ENCODE peak calls at places on chromosome 16, in six cellular contexts. One of them, this sample, is unnamed.

GRCh38 chr16:3266873-3267537 is 10.6 kb upstream of the MEFV start:
- DNase-seq in transverse colon: no peak
- DNase-seq in ovary: no peak
- DNase-seq in CD8-positive, alpha-beta T cell: no peak
- DNase-seq in colonic mucosa: no peak
- DNase-seq in body of pancreas: no peak
- DNase-seq in this sample: peak

GRCh38 chr16:81994485-81994884 is 16.8 kb downstream of the SDR42E1 start:
- DNase-seq in transverse colon: no peak
- DNase-seq in ovary: no peak
- DNase-seq in CD8-positive, alpha-beta T cell: no peak
- DNase-seq in colonic mucosa: no peak
- DNase-seq in body of pancreas: no peak
- DNase-seq in this sample: no peak

GRCh38 chr16:74606521-74607309 is at the start of gene GLG1:
- DNase-seq in transverse colon: peak
- DNase-seq in ovary: peak
- DNase-seq in CD8-positive, alpha-beta T cell: peak
- DNase-seq in colonic mucosa: peak
- DNase-seq in body of pancreas: peak
- DNase-seq in this sample: peak

GRCh38 chr16:56305956-56306565 is 114.8 kb downstream of the GNAO1 start:
- DNase-seq in transverse colon: no peak
- DNase-seq in ovary: no peak
- DNase-seq in CD8-positive, alpha-beta T cell: no peak
- DNase-seq in colonic mucosa: no peak
- DNase-seq in body of pancreas: no peak
- DNase-seq in this sample: no peak

GRCh38 chr16:61362583-61362982 is 673.7 kb downstream of the CDH8 start:
- DNase-seq in transverse colon: no peak
- DNase-seq in ovary: no peak
- DNase-seq in CD8-positive, alpha-beta T cell: no peak
- DNase-seq in colonic mucosa: no peak
- DNase-seq in body of pancreas: no peak
- DNase-seq in this sample: no peak

GRCh38 chr16:24430937-24431760 is 108.2 kb upstream of the RBBP6 start:
- DNase-seq in transverse colon: no peak
- DNase-seq in ovary: no peak
- DNase-seq in CD8-positive, alpha-beta T cell: no peak
- DNase-seq in colonic mucosa: no peak
- DNase-seq in body of pancreas: no peak
- DNase-seq in this sample: no peak

GRCh38 chr16:10114411-10114810 is 67.8 kb downstream of the GRIN2A start:
- DNase-seq in transverse colon: no peak
- DNase-seq in ovary: no peak
- DNase-seq in CD8-positive, alpha-beta T cell: no peak
- DNase-seq in colonic mucosa: no peak
- DNase-seq in body of pancreas: no peak
- DNase-seq in this sample: no peak

GRCh38 chr16:24700549-24701392 is 28.7 kb upstream of the TNRC6A start:
- DNase-seq in transverse colon: peak
- DNase-seq in ovary: peak
- DNase-seq in CD8-positive, alpha-beta T cell: no peak
- DNase-seq in colonic mucosa: peak
- DNase-seq in body of pancreas: peak
- DNase-seq in this sample: peak

GRCh38 chr16:2775765-2776499 is 1.1 kb downstream of the ELOB start:
- DNase-seq in transverse colon: no peak
- DNase-seq in ovary: no peak
- DNase-seq in CD8-positive, alpha-beta T cell: no peak
- DNase-seq in colonic mucosa: no peak
- DNase-seq in body of pancreas: no peak
- DNase-seq in this sample: no peak

GRCh38 chr16:58960484-58960883 is 226.4 kb upstream of the GOT2 start:
- DNase-seq in transverse colon: no peak
- DNase-seq in ovary: no peak
- DNase-seq in CD8-positive, alpha-beta T cell: no peak
- DNase-seq in colonic mucosa: no peak
- DNase-seq in body of pancreas: no peak
- DNase-seq in this sample: no peak

GRCh38 chr16:11996433-11997174 is 20.1 kb downstream of the SNX29 start:
- DNase-seq in transverse colon: no peak
- DNase-seq in ovary: no peak
- DNase-seq in CD8-positive, alpha-beta T cell: no peak
- DNase-seq in colonic mucosa: no peak
- DNase-seq in body of pancreas: no peak
- DNase-seq in this sample: peak

GRCh38 chr16:30011505-30012480 is 966 bp upstream of the DOC2A start:
- DNase-seq in transverse colon: no peak
- DNase-seq in ovary: no peak
- DNase-seq in CD8-positive, alpha-beta T cell: no peak
- DNase-seq in colonic mucosa: no peak
- DNase-seq in body of pancreas: peak
- DNase-seq in this sample: no peak

GRCh38 chr16:3003582-3004270 is 9.0 kb upstream of the CLDN9 start:
- DNase-seq in transverse colon: peak
- DNase-seq in ovary: peak
- DNase-seq in CD8-positive, alpha-beta T cell: peak
- DNase-seq in colonic mucosa: peak
- DNase-seq in body of pancreas: peak
- DNase-seq in this sample: peak

GRCh38 chr16:48576927-48577326 is 33.1 kb downstream of the N4BP1 start:
- DNase-seq in transverse colon: no peak
- DNase-seq in ovary: no peak
- DNase-seq in CD8-positive, alpha-beta T cell: no peak
- DNase-seq in colonic mucosa: no peak
- DNase-seq in body of pancreas: no peak
- DNase-seq in this sample: no peak

GRCh38 chr16:12020007-12020406 is 43.5 kb downstream of the SNX29 start:
- DNase-seq in transverse colon: no peak
- DNase-seq in ovary: no peak
- DNase-seq in CD8-positive, alpha-beta T cell: no peak
- DNase-seq in colonic mucosa: no peak
- DNase-seq in body of pancreas: no peak
- DNase-seq in this sample: no peak

GRCh38 chr16:79810449-79811189 is 210.1 kb upstream of the MAF start:
- DNase-seq in transverse colon: no peak
- DNase-seq in ovary: no peak
- DNase-seq in CD8-positive, alpha-beta T cell: no peak
- DNase-seq in colonic mucosa: no peak
- DNase-seq in body of pancreas: no peak
- DNase-seq in this sample: no peak

GRCh38 chr16:27918755-27919154 is 144.8 kb downstream of the GSG1L start:
- DNase-seq in transverse colon: no peak
- DNase-seq in ovary: no peak
- DNase-seq in CD8-positive, alpha-beta T cell: no peak
- DNase-seq in colonic mucosa: no peak
- DNase-seq in body of pancreas: no peak
- DNase-seq in this sample: no peak

GRCh38 chr16:85089485-85089884 is 22.8 kb downstream of the CIBAR2 start:
- DNase-seq in transverse colon: no peak
- DNase-seq in ovary: no peak
- DNase-seq in CD8-positive, alpha-beta T cell: no peak
- DNase-seq in colonic mucosa: no peak
- DNase-seq in body of pancreas: no peak
- DNase-seq in this sample: no peak

GRCh38 chr16:26765087-26765486 is 301.6 kb upstream of the C16orf82 start:
- DNase-seq in transverse colon: no peak
- DNase-seq in ovary: no peak
- DNase-seq in CD8-positive, alpha-beta T cell: no peak
- DNase-seq in colonic mucosa: no peak
- DNase-seq in body of pancreas: no peak
- DNase-seq in this sample: no peak

GRCh38 chr16:8867483-8868271 is 1.1 kb downstream of the CARHSP1 start:
- DNase-seq in transverse colon: peak
- DNase-seq in ovary: peak
- DNase-seq in CD8-positive, alpha-beta T cell: peak
- DNase-seq in colonic mucosa: peak
- DNase-seq in body of pancreas: peak
- DNase-seq in this sample: peak

GRCh38 chr16:15682105-15682570 is 32.1 kb downstream of the NDE1 start:
- DNase-seq in transverse colon: peak
- DNase-seq in ovary: no peak
- DNase-seq in CD8-positive, alpha-beta T cell: no peak
- DNase-seq in colonic mucosa: no peak
- DNase-seq in body of pancreas: peak
- DNase-seq in this sample: peak

GRCh38 chr16:6545329-6545728 is 787.3 kb upstream of the RBFOX1 start:
- DNase-seq in transverse colon: no peak
- DNase-seq in ovary: no peak
- DNase-seq in CD8-positive, alpha-beta T cell: no peak
- DNase-seq in colonic mucosa: no peak
- DNase-seq in body of pancreas: no peak
- DNase-seq in this sample: no peak

GRCh38 chr16:80150978-80151705 is 389.7 kb upstream of the DYNLRB2 start:
- DNase-seq in transverse colon: no peak
- DNase-seq in ovary: no peak
- DNase-seq in CD8-positive, alpha-beta T cell: no peak
- DNase-seq in colonic mucosa: no peak
- DNase-seq in body of pancreas: no peak
- DNase-seq in this sample: peak

GRCh38 chr16:57609541-57610401 is 18.7 kb upstream of the ADGRG1 start:
- DNase-seq in transverse colon: peak
- DNase-seq in ovary: no peak
- DNase-seq in CD8-positive, alpha-beta T cell: peak
- DNase-seq in colonic mucosa: peak
- DNase-seq in body of pancreas: peak
- DNase-seq in this sample: no peak
- TF ChIP-seq CTCF in transverse colon: no peak
- TF ChIP-seq CTCF in ovary: no peak
- TF ChIP-seq CTCF in CD8-positive, alpha-beta T cell: peak
- TF ChIP-seq CTCF in colonic mucosa: no peak
- TF ChIP-seq CTCF in body of pancreas: peak
- TF ChIP-seq CTCF in this sample: no peak

GRCh38 chr16:86576591-86577313 is 1.6 kb upstream of the FOXL1 start:
- DNase-seq in transverse colon: no peak
- DNase-seq in ovary: no peak
- DNase-seq in CD8-positive, alpha-beta T cell: no peak
- DNase-seq in colonic mucosa: no peak
- DNase-seq in body of pancreas: no peak
- DNase-seq in this sample: no peak

GRCh38 chr16:86578499-86579267 is at the start of gene FOXL1:
- DNase-seq in transverse colon: no peak
- DNase-seq in ovary: no peak
- DNase-seq in CD8-positive, alpha-beta T cell: no peak
- DNase-seq in colonic mucosa: no peak
- DNase-seq in body of pancreas: no peak
- DNase-seq in this sample: no peak

GRCh38 chr16:86575754-86576557 is 2.4 kb upstream of the FOXL1 start:
- DNase-seq in transverse colon: peak
- DNase-seq in ovary: peak
- DNase-seq in CD8-positive, alpha-beta T cell: no peak
- DNase-seq in colonic mucosa: peak
- DNase-seq in body of pancreas: peak
- DNase-seq in this sample: peak

GRCh38 chr16:86578056-86578455 is 293 bp upstream of the FOXL1 start:
- DNase-seq in transverse colon: no peak
- DNase-seq in ovary: no peak
- DNase-seq in CD8-positive, alpha-beta T cell: no peak
- DNase-seq in colonic mucosa: no peak
- DNase-seq in body of pancreas: no peak
- DNase-seq in this sample: no peak

GRCh38 chr16:86577314-86577971 is 906 bp upstream of the FOXL1 start:
- DNase-seq in transverse colon: no peak
- DNase-seq in ovary: no peak
- DNase-seq in CD8-positive, alpha-beta T cell: no peak
- DNase-seq in colonic mucosa: no peak
- DNase-seq in body of pancreas: no peak
- DNase-seq in this sample: no peak
- H3K4me3 ChIP-seq in transverse colon: no peak
- H3K4me3 ChIP-seq in ovary: no peak
- H3K4me3 ChIP-seq in CD8-positive, alpha-beta T cell: no peak
- H3K4me3 ChIP-seq in colonic mucosa: no peak
- H3K4me3 ChIP-seq in body of pancreas: no peak
- H3K4me3 ChIP-seq in this sample: no peak

DNA sequence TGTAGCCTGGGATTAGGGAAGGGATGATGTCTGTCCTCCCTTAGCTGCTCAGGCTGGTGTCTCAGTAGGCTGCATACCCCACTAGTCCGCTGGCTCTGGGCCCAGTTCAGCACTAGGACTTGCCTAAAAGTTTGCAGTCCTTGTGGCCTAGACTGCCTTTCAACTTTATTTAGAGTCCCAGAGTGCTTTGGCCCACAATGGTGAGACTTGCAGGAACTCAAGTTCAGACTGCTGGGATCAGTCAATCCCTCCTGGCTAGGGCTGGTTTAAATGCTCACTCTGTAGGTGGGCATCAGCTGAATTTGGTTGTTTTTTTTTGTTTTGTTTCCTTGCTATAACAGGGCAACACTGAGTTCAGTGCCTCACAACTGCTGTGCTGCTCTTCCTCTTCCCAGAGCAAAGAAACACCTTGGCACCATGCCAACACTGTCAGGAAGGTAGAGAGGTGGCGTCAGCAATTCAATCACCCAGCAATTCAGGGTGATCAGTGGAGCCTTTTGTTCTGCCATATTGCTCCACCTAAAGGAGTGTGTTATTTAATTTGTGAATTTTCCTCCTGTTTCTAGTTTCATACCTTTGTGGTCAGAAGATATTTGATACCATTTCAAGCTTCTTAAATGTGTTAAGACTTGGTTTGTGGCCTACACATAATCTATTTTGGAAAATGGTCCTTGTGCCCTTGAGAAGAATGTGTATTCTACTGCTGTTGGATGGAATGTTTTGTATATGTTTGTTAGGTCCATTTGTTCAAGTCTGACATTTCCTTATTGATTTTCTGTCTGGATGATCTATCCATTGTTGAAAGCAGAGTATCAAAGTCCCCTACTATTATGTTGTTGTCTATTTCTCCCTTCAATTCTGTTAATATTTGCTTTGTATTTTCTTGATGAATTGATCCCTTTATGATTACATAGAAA is 284.0 kb upstream of the PMFBP1 start:
- DNase-seq in transverse colon: peak
- DNase-seq in ovary: no peak
- DNase-seq in CD8-positive, alpha-beta T cell: no peak
- DNase-seq in colonic mucosa: peak
- DNase-seq in body of pancreas: peak
- DNase-seq in this sample: no peak
- H3K27ac ChIP-seq in transverse colon: no peak
- H3K27ac ChIP-seq in ovary: no peak
- H3K27ac ChIP-seq in CD8-positive, alpha-beta T cell: no peak
- H3K27ac ChIP-seq in colonic mucosa: no peak
- H3K27ac ChIP-seq in body of pancreas: no peak
- H3K27ac ChIP-seq in this sample: no peak

DNA sequence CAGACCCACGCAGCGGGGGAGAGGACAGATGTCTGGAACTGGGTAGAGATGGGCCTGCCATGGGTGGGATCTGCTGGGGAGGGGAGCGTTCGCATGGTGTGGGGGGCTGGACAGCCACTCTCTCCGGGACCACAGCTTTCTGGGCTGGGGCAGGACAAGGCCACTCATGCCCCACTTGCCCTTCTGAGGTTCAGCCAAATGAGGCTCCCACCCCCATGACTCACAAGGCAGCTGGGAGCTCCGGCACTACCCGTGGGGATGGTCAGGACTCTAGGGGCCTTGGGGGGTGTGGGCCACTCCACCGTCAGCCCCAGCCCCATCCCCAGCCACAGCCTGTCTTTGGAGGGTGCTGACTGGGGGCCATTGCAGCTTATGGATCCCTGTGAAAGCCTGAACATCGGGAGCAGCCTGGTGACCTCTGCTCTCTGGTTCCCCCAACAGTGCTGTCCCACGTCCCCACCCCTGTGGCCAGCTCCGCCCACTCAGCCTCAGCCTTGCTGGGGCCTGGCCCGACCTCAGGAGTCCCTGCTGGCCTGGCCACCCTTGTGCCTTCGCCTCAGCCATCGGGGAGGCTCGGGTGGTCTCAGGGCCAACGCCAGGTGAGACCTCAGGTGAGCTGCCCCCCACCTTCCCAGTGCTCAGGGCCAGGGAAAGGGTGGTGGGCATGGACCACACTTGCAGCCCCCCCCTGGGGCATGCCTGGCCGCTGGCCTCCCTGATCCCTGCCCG is 4.7 kb upstream of the CDH15 start:
- DNase-seq in transverse colon: no peak
- DNase-seq in ovary: no peak
- DNase-seq in CD8-positive, alpha-beta T cell: no peak
- DNase-seq in colonic mucosa: no peak
- DNase-seq in body of pancreas: no peak
- DNase-seq in this sample: no peak
- TF ChIP-seq CTCF in transverse colon: no peak
- TF ChIP-seq CTCF in ovary: no peak
- TF ChIP-seq CTCF in CD8-positive, alpha-beta T cell: no peak
- TF ChIP-seq CTCF in colonic mucosa: no peak
- TF ChIP-seq CTCF in body of pancreas: no peak
- TF ChIP-seq CTCF in this sample: no peak